ENCODE peak calls at places on chromosomes 2 and 18, in five cellular contexts. L is stimulated activated CD8-positive, alpha-beta memory T cell treated with anti-CD3 and anti-CD28 coated beads, Interleukin-15, amount 100 ng/mL, for 1 hour; B is dermis blood vessel endothelial cell; X is activated T-cell treated with anti-CD3 and anti-CD28 coated beads for 1 hour; T is heart left ventricle. J is an unnamed sample.

GRCh38 chr2:160253440-160254296 is 53.6 kb upstream of the ITGB6 start:
- DNase-seq in X (no peak), L (no peak), T (no peak), B (no peak), J (no peak)

GRCh38 chr2:1556286-1556685 is 143.0 kb downstream of the TPO start:
- DNase-seq in X (no peak), L (no peak), T (no peak), B (no peak), J (no peak)

GRCh38 chr2:241815477-241816430 is 6.8 kb downstream of the NEU4 start:
- DNase-seq in X (no peak), L (no peak), B (no peak), T (peak; percentile 61), J (no peak)

GRCh38 chr2:225781145-225781544 is 381.6 kb downstream of the NYAP2 start:
- DNase-seq in T (no peak), B (no peak), X (no peak), L (no peak), J (no peak)

GRCh38 chr2:101704816-101705565 is 7.5 kb downstream of the MAP4K4 start:
- DNase-seq in X (no peak), T (no peak), L (no peak), B (peak; percentile 42), J (no peak)

GRCh38 chr2:65130440-65131175 is 702 bp upstream of the RAB1A start:
- DNase-seq in T (no peak), L (peak; percentile 5), B (no peak), X (no peak), J (no peak)

GRCh38 chr2:30713698-30714097 is 93.5 kb downstream of the CAPN13 start:
- DNase-seq in L (no peak), B (no peak), T (no peak), X (no peak), J (no peak)

GRCh38 chr2:204900910-204901309 is 355.6 kb downstream of the PARD3B start:
- DNase-seq in L (no peak), T (no peak), X (no peak), B (peak; percentile 25), J (no peak)

GRCh38 chr2:73828389-73828817 is 358 bp upstream of the STAMBP start:
- DNase-seq in T (no peak), B (no peak), L (no peak), X (no peak), J (no peak)

GRCh38 chr18:43563780-43564179 is 286.5 kb upstream of the SYT4 start:
- DNase-seq in L (no peak), X (no peak), T (no peak), B (peak; percentile 49), J (no peak)

GRCh38 chr18:37253424-37254255 is 312.0 kb downstream of the CELF4 start:
- DNase-seq in T (peak; percentile 59), L (no peak), B (no peak), X (no peak), J (no peak)

GRCh38 chr2:160473508-160474318 is 19.9 kb downstream of the RBMS1 start:
- DNase-seq in T (no peak), B (no peak), X (no peak), L (no peak), J (no peak)

GRCh38 chr2:168773719-168774521 is 28.5 kb upstream of the NOSTRIN start:
- DNase-seq in T (peak; percentile 67), X (no peak), L (no peak), B (peak; percentile 90), J (peak; percentile 46)

GRCh38 chr2:217277646-217278048 is 417.8 kb upstream of the TNP1 start:
- DNase-seq in L (no peak), X (no peak), T (no peak), B (peak; percentile 61), J (no peak)

GRCh38 chr2:213958086-213958485 is 452.8 kb upstream of the VWC2L start:
- DNase-seq in B (no peak), T (no peak), L (no peak), X (no peak), J (no peak)

GRCh38 chr2:49367003-49367402 is 212.7 kb upstream of the FSHR start:
- DNase-seq in B (no peak), T (no peak), L (no peak), X (no peak), J (no peak)

GRCh38 chr2:46117379-46117778 is 179.8 kb upstream of the EPAS1 start:
- DNase-seq in B (peak; percentile 57), L (no peak), X (no peak), T (no peak), J (no peak)

GRCh38 chr2:6352906-6353515 is 512.7 kb downstream of the CMPK2 start:
- DNase-seq in B (no peak), T (peak; percentile 69), X (no peak), L (no peak), J (no peak)

GRCh38 chr18:61129001-61129400 is 204.2 kb upstream of the CDH20 start:
- DNase-seq in T (no peak), X (no peak), B (no peak), L (no peak), J (no peak)

GRCh38 chr2:108594132-108594981 is 60.1 kb downstream of the LIMS1 start:
- DNase-seq in T (no peak), X (no peak), B (peak; percentile 94), L (no peak), J (no peak)

GRCh38 chr2:15630958-15631719 is 39.5 kb downstream of the DDX1 start:
- DNase-seq in L (no peak), X (no peak), T (no peak), B (no peak), J (no peak)

GRCh38 chr2:222257645-222258044 is 41.2 kb downstream of the PAX3 start:
- DNase-seq in X (no peak), T (no peak), L (no peak), B (no peak), J (no peak)

GRCh38 chr2:225400060-225400511 is 576 bp downstream of the NYAP2 start:
- DNase-seq in X (no peak), B (peak; percentile 18), L (no peak), T (no peak), J (no peak)

GRCh38 chr2:28656937-28657615 is 94.6 kb upstream of the PPP1CB start:
- DNase-seq in L (no peak), X (no peak), T (no peak), B (no peak), J (no peak)

GRCh38 chr2:134621939-134622705 is 96.7 kb downstream of the TMEM163 start:
- DNase-seq in T (no peak), L (no peak), X (no peak), B (no peak), J (no peak)

J was measured in NCI-H1048.